ENCODE peak calls at places on chromosomes 5 and 9, in four cellular contexts. F, M, E and G are unnamed samples.

GRCh38 chr5:88667187-88668141 is 215.5 kb downstream of the MEF2C start:
- DNase-seq in F (no peak), M (no peak), E (no peak), G (peak; percentile 32)

GRCh38 chr5:132003170-132003744 is 8.2 kb downstream of the ACSL6 start:
- DNase-seq in F (peak; percentile 94), M (peak; percentile 68), E (peak; percentile 38), G (no peak)

GRCh38 chr5:154358410-154359221 is 87.2 kb upstream of the SAP30L start:
- DNase-seq in F (no peak), M (no peak), E (no peak), G (no peak)

GRCh38 chr5:35773936-35774335 is 82.8 kb upstream of the IL7R start:
- DNase-seq in F (no peak), M (no peak), E (no peak), G (no peak)

GRCh38 chr5:112733586-112733985 is 4.1 kb upstream of the APC start:
- DNase-seq in F (no peak), M (no peak), E (no peak), G (no peak)

GRCh38 chr5:20286512-20286911 is 298.5 kb upstream of the CDH18 start:
- DNase-seq in F (no peak), M (no peak), E (no peak), G (no peak)

GRCh38 chr9:127388037-127388855 is 8.7 kb upstream of the SLC2A8 start:
- DNase-seq in F (peak; percentile 96), M (no peak), E (no peak), G (peak; percentile 83)

GRCh38 chr5:16579142-16579541 is 37.7 kb downstream of the RETREG1 start:
- DNase-seq in F (no peak), M (no peak), E (no peak), G (no peak)

GRCh38 chr9:15543033-15543791 is 9.6 kb upstream of the CCDC171 start:
- DNase-seq in F (no peak), M (no peak), E (no peak), G (no peak)

GRCh38 chr5:122965111-122965510 is 71.4 kb downstream of the PPIC start:
- DNase-seq in F (no peak), M (no peak), E (no peak), G (no peak)

GRCh38 chr9:18331808-18332209 is 142.1 kb upstream of the ADAMTSL1 start:
- DNase-seq in F (no peak), M (no peak), E (no peak), G (peak; percentile 47)

GRCh38 chr5:88734191-88734640 is 148.8 kb downstream of the MEF2C start:
- DNase-seq in F (no peak), M (no peak), E (peak; percentile 13), G (no peak)

GRCh38 chr9:2017459-2018161 is 2.5 kb downstream of the SMARCA2 start:
- DNase-seq in F (peak; percentile 20), M (peak; percentile 70), E (peak; percentile 47), G (peak; percentile 23)

GRCh38 chr5:77197840-77198554 is 12.5 kb upstream of the PDE8B start:
- DNase-seq in F (no peak), M (no peak), E (no peak), G (no peak)

GRCh38 chr5:126680215-126680817 is 79.6 kb downstream of the PHAX start:
- DNase-seq in F (no peak), M (peak; percentile 28), E (peak; percentile 32), G (no peak)

GRCh38 chr5:131534995-131535394 is 100.0 kb downstream of the RAPGEF6 start:
- DNase-seq in F (no peak), M (no peak), E (peak; percentile 13), G (no peak)

GRCh38 chr5:40649493-40650030 is 30.2 kb upstream of the PTGER4 start:
- DNase-seq in F (no peak), M (no peak), E (no peak), G (no peak)

GRCh38 chr5:121296357-121296756 is 555.3 kb upstream of the FTMT start:
- DNase-seq in F (no peak), M (no peak), E (no peak), G (no peak)

GRCh38 chr9:91954841-91955471 is 4.9 kb upstream of the ROR2 start:
- DNase-seq in F (peak; percentile 33), M (peak; percentile 79), E (peak; percentile 54), G (peak; percentile 68)

GRCh38 chr9:86282979-86283535 is 719 bp upstream of the ISCA1 start:
- DNase-seq in F (no peak), M (no peak), E (no peak), G (peak; percentile 15)

GRCh38 chr5:57335092-57335491 is 147.5 kb downstream of the ACTBL2 start:
- DNase-seq in F (peak; percentile 28), M (no peak), E (no peak), G (no peak)

GRCh38 chr5:132746592-132747063 is 598 bp upstream of the CCNI2 start:
- DNase-seq in F (no peak), M (peak; percentile 73), E (no peak), G (no peak)

GRCh38 chr9:16687678-16688369 is 182.6 kb downstream of the BNC2 start:
- DNase-seq in F (no peak), M (no peak), E (no peak), G (no peak)

GRCh38 chr9:87008667-87009066 is 61.4 kb upstream of the GAS1 start:
- DNase-seq in F (no peak), M (no peak), E (no peak), G (no peak)

GRCh38 chr5:159616967-159617366 is 286.7 kb upstream of the IL12B start:
- DNase-seq in F (no peak), M (no peak), E (no peak), G (no peak)

GRCh38 chr5:121121786-121122185 is 657.7 kb downstream of the PRR16 start:
- DNase-seq in F (no peak), M (no peak), E (no peak), G (no peak)

GRCh38 chr5:16378762-16379161 is 86.8 kb downstream of the ZNF622 start:
- DNase-seq in F (no peak), M (no peak), E (no peak), G (no peak)

GRCh38 chr9:128835246-128836210 is 5.9 kb upstream of the SPOUT1 start:
- DNase-seq in F (no peak), M (no peak), E (peak; percentile 4), G (no peak)

GRCh38 chr9:107756091-107756490 is 266.5 kb upstream of the KLF4 start:
- DNase-seq in F (no peak), M (no peak), E (no peak), G (no peak)

GRCh38 chr9:110583237-110583636 is 3.7 kb upstream of the SVEP1 start:
- DNase-seq in F (no peak), M (no peak), E (no peak), G (no peak)

GRCh38 chr9:87751423-87751822 is 25.5 kb downstream of the CTSL start:
- DNase-seq in F (no peak), M (no peak), E (no peak), G (no peak)

GRCh38 chr9:136550439-136551085 is 4.7 kb upstream of the NOTCH1 start:
- DNase-seq in F (no peak), M (no peak), E (no peak), G (no peak)

GRCh38 chr5:150515446-150515845 is 7.5 kb downstream of the NDST1 start:
- DNase-seq in F (no peak), M (no peak), E (no peak), G (no peak)
- TF ChIP-seq ELF4 in F (no peak), M (no peak), E (no peak), G (no peak)

GRCh38 chr5:41787257-41787656 is 83.0 kb downstream of the OXCT1 start:
- DNase-seq in F (no peak), M (no peak), E (no peak), G (no peak)
- TF ChIP-seq ELF4 in F (no peak), M (no peak), E (no peak), G (no peak)

GRCh38 chr5:135245521-135246499 is 153.2 kb downstream of the MACROH2A1 start:
- DNase-seq in F (no peak), M (no peak), E (peak; percentile 29), G (no peak)
- TF ChIP-seq ELF4 in F (no peak), M (no peak), E (no peak), G (no peak)

GRCh38 chr9:31519011-31519410 is 865.4 kb upstream of the ACO1 start:
- DNase-seq in F (peak; percentile 5), M (peak; percentile 51), E (no peak), G (no peak)
- TF ChIP-seq ELF4 in F (no peak), M (no peak), E (no peak), G (no peak)